ENCODE peak calls at places on chromosome 18, in four cellular contexts. A is fibroblast of mammary gland, W is head of caudate nucleus, K is SW 1271. F is an unnamed sample.

GRCh38 chr18:28766721-28767120 is 589.8 kb upstream of the CDH2 start:
- DNase-seq in A (peak), W (no peak), K (no peak), F (no peak)

GRCh38 chr18:57527479-57528237 is 58.8 kb downstream of the FECH start:
- DNase-seq in A (no peak), W (no peak), K (no peak), F (no peak)

GRCh38 chr18:24018299-24018910 is 3.9 kb downstream of the TTC39C start:
- DNase-seq in A (no peak), W (no peak), K (no peak), F (no peak)

GRCh38 chr18:46211816-46212215 is 107.6 kb downstream of the HAUS1 start:
- DNase-seq in A (peak), W (no peak), K (no peak), F (no peak)

GRCh38 chr18:9743200-9744016 is 35.3 kb downstream of the RAB31 start:
- DNase-seq in A (peak), W (no peak), K (peak), F (peak)

GRCh38 chr18:41936471-41937134 is 18.4 kb upstream of the PIK3C3 start:
- DNase-seq in A (no peak), W (no peak), K (no peak), F (peak)

GRCh38 chr18:76416935-76417334 is 78.1 kb downstream of the ZNF516 start:
- DNase-seq in A (peak), W (no peak), K (no peak), F (peak)

GRCh38 chr18:73597832-73598615 is 549.6 kb downstream of the FBXO15 start:
- DNase-seq in A (no peak), W (no peak), K (no peak), F (no peak)

GRCh38 chr18:59008302-59008974 is 131.2 kb upstream of the SEC11C start:
- DNase-seq in A (peak), W (no peak), K (no peak), F (no peak)

GRCh38 chr18:36411745-36412168 is 114.2 kb downstream of the FHOD3 start:
- DNase-seq in A (peak), W (no peak), K (peak), F (no peak)

GRCh38 chr18:61085751-61086150 is 247.5 kb upstream of the CDH20 start:
- DNase-seq in A (no peak), W (no peak), K (no peak), F (no peak)

GRCh38 chr18:79555885-79556284 is 123.7 kb upstream of the CTDP1 start:
- DNase-seq in A (no peak), W (no peak), K (no peak), F (no peak)

GRCh38 chr18:1094408-1094807 is 189.7 kb downstream of the ADCYAP1 start:
- DNase-seq in A (peak), W (no peak), K (no peak), F (peak)

GRCh38 chr18:46152808-46153617 is 48.8 kb downstream of the HAUS1 start:
- DNase-seq in A (no peak), W (no peak), K (no peak), F (no peak)

GRCh38 chr18:25561923-25562322 is 210.0 kb upstream of the ZNF521 start:
- DNase-seq in A (peak), W (no peak), K (no peak), F (peak)

GRCh38 chr18:78547817-78548216 is 431.8 kb upstream of the SALL3 start:
- DNase-seq in A (no peak), W (no peak), K (no peak), F (no peak)

GRCh38 chr18:79962835-79963657 is 1.4 kb upstream of the HSBP1L1 start:
- DNase-seq in A (no peak), W (no peak), K (no peak), F (no peak)

GRCh38 chr18:5619381-5619780 is 75.6 kb upstream of the EPB41L3 start:
- DNase-seq in A (no peak), W (no peak), K (no peak), F (no peak)

GRCh38 chr18:52499018-52499417 is 159.0 kb downstream of the DCC start:
- DNase-seq in A (no peak), W (no peak), K (no peak), F (no peak)

GRCh38 chr18:24459772-24460171 is 665 bp upstream of the HRH4 start:
- DNase-seq in A (no peak), W (no peak), K (no peak), F (no peak)

GRCh38 chr18:32093523-32093922 is 1.8 kb downstream of the RNF138 start:
- DNase-seq in A (peak), W (no peak), K (no peak), F (no peak)

GRCh38 chr18:13629841-13630747 is 96.3 kb downstream of the FAM210A start:
- DNase-seq in A (peak), W (peak), K (peak), F (peak)

GRCh38 chr18:69838620-69839411 is 108.9 kb downstream of the CD226 start:
- DNase-seq in A (peak), W (no peak), K (no peak), F (no peak)

GRCh38 chr18:74225193-74225840 is 66.4 kb downstream of the CYB5A start:
- DNase-seq in A (no peak), W (no peak), K (no peak), F (no peak)

F was measured in stromal cell of bone marrow.